ENCODE peak calls at places on chromosomes 1 and 21, in seven cellular contexts. H is H54, G is HEK293T, R is HuH-7.5, E is skeletal muscle cell, M is B cell, U is fibroblast of pulmonary artery. P is an unnamed sample.

GRCh38 chr21:10418649-10419048 is 102.7 kb upstream of the TPTE start:
- DNase-seq in H (no peak), G (no peak), R (no peak), E (no peak), M (peak), U (no peak), P (no peak)

GRCh38 chr1:60280256-60280655 is 206.7 kb upstream of the C1orf87 start:
- DNase-seq in H (no peak), G (no peak), R (no peak), E (peak), M (no peak), U (peak), P (peak)

GRCh38 chr1:29269356-29269755 is 33.0 kb downstream of the PTPRU start:
- DNase-seq in H (no peak), G (no peak), R (no peak), E (no peak), M (no peak), U (no peak), P (no peak)

GRCh38 chr1:11989669-11990068 is 9.4 kb downstream of the MFN2 start:
- DNase-seq in H (no peak), G (no peak), R (no peak), E (no peak), M (no peak), U (no peak), P (no peak)

GRCh38 chr1:94240822-94241221 is 3.4 kb upstream of the ARHGAP29 start:
- DNase-seq in H (no peak), G (peak), R (no peak), E (no peak), M (no peak), U (peak), P (peak)

GRCh38 chr1:1243807-1244191 is 2.7 kb downstream of the C1QTNF12 start:
- DNase-seq in H (no peak), G (no peak), R (no peak), E (no peak), M (no peak), U (no peak), P (no peak)

GRCh38 chr1:36622741-36623648 is 140.3 kb upstream of the CSF3R start:
- DNase-seq in H (no peak), G (no peak), R (peak), E (no peak), M (no peak), U (no peak), P (no peak)

GRCh38 chr1:6776895-6777294 is 8.4 kb upstream of the CAMTA1 start:
- DNase-seq in H (no peak), G (no peak), R (no peak), E (no peak), M (peak), U (no peak), P (no peak)

GRCh38 chr21:39612233-39613028 is at the start of gene B3GALT5:
- DNase-seq in H (no peak), G (peak), R (no peak), E (no peak), M (no peak), U (no peak), P (no peak)

GRCh38 chr21:46063227-46063626 is 34.7 kb upstream of the COL6A2 start:
- DNase-seq in H (no peak), G (no peak), R (no peak), E (no peak), M (no peak), U (peak), P (no peak)

GRCh38 chr1:43968348-43968948 is 1.4 kb upstream of the DPH2 start:
- DNase-seq in H (no peak), G (no peak), R (no peak), E (no peak), M (no peak), U (peak), P (peak)

GRCh38 chr1:201656670-201657032 is 117.7 kb downstream of the NAV1 start:
- DNase-seq in H (no peak), G (peak), R (no peak), E (peak), M (no peak), U (peak), P (no peak)

P was measured in endothelial cell of umbilical vein.